ENCODE peak calls at places on chromosomes 4 and X, in six cellular contexts. One of them, this sample, is unnamed.

GRCh38 chr4:185566972-185567749 is 31.9 kb upstream of the PDLIM3 start:
- DNase-seq in IMR-90: peak; percentile 90
- DNase-seq in mesenchymal stem cell: peak; percentile 99
- DNase-seq in trophoblast cell: peak; percentile 83
- DNase-seq in neuronal stem cell: no peak
- DNase-seq in H1: no peak
- DNase-seq in this sample: no peak

GRCh38 chr4:64407000-64407399 is 2.2 kb downstream of the TECRL start:
- DNase-seq in IMR-90: no peak
- DNase-seq in trophoblast cell: no peak
- DNase-seq in H1: no peak
- DNase-seq in mesenchymal stem cell: no peak
- DNase-seq in neuronal stem cell: no peak
- DNase-seq in this sample: no peak

GRCh38 chrX:41382699-41383645 is 49.0 kb downstream of the DDX3X start:
- DNase-seq in neuronal stem cell: no peak
- DNase-seq in trophoblast cell: no peak
- DNase-seq in mesenchymal stem cell: peak; percentile 60
- DNase-seq in H1: no peak
- DNase-seq in IMR-90: peak; percentile 34
- DNase-seq in this sample: no peak

GRCh38 chr4:128427832-128428366 is 140.3 kb upstream of the PGRMC2 start:
- DNase-seq in trophoblast cell: peak; percentile 95
- DNase-seq in H1: no peak
- DNase-seq in IMR-90: peak; percentile 68
- DNase-seq in neuronal stem cell: no peak
- DNase-seq in mesenchymal stem cell: peak; percentile 41
- DNase-seq in this sample: no peak

GRCh38 chrX:41332408-41332987 is 1.5 kb upstream of the DDX3X start:
- DNase-seq in H1: no peak
- DNase-seq in mesenchymal stem cell: no peak
- DNase-seq in neuronal stem cell: no peak
- DNase-seq in trophoblast cell: no peak
- DNase-seq in IMR-90: peak; percentile 44
- DNase-seq in this sample: no peak

GRCh38 chrX:150482537-150483217 is 85.7 kb upstream of the MTM1 start:
- DNase-seq in mesenchymal stem cell: peak; percentile 85
- DNase-seq in IMR-90: peak; percentile 85
- DNase-seq in trophoblast cell: peak; percentile 50
- DNase-seq in H1: no peak
- DNase-seq in neuronal stem cell: no peak
- DNase-seq in this sample: no peak

GRCh38 chr4:15504041-15504440 is 34.4 kb downstream of the CC2D2A start:
- DNase-seq in H1: no peak
- DNase-seq in trophoblast cell: no peak
- DNase-seq in mesenchymal stem cell: peak; percentile 54
- DNase-seq in IMR-90: peak; percentile 8
- DNase-seq in neuronal stem cell: no peak
- DNase-seq in this sample: no peak

GRCh38 chrX:151779258-151779657 is 44.7 kb downstream of the CNGA2 start:
- DNase-seq in trophoblast cell: no peak
- DNase-seq in mesenchymal stem cell: no peak
- DNase-seq in IMR-90: no peak
- DNase-seq in H1: no peak
- DNase-seq in neuronal stem cell: no peak
- DNase-seq in this sample: no peak

GRCh38 chrX:37879692-37880091 is 32.3 kb upstream of the DYNLT3 start:
- DNase-seq in mesenchymal stem cell: no peak
- DNase-seq in neuronal stem cell: no peak
- DNase-seq in H1: no peak
- DNase-seq in IMR-90: no peak
- DNase-seq in trophoblast cell: no peak
- DNase-seq in this sample: no peak

GRCh38 chrX:46165411-46165810 is 379.8 kb downstream of the ZNF674 start:
- DNase-seq in mesenchymal stem cell: no peak
- DNase-seq in trophoblast cell: no peak
- DNase-seq in IMR-90: peak; percentile 16
- DNase-seq in neuronal stem cell: no peak
- DNase-seq in H1: no peak
- DNase-seq in this sample: no peak

GRCh38 chrX:123833387-123833786 is 26.5 kb upstream of the XIAP start:
- DNase-seq in neuronal stem cell: peak; percentile 37
- DNase-seq in IMR-90: peak; percentile 39
- DNase-seq in mesenchymal stem cell: peak; percentile 48
- DNase-seq in trophoblast cell: peak; percentile 59
- DNase-seq in H1: peak; percentile 5
- DNase-seq in this sample: peak; percentile 50

GRCh38 chr4:53119685-53120084 is 246.2 kb downstream of the SCFD2 start:
- DNase-seq in mesenchymal stem cell: peak; percentile 88
- DNase-seq in neuronal stem cell: peak; percentile 43
- DNase-seq in H1: no peak
- DNase-seq in IMR-90: peak; percentile 75
- DNase-seq in trophoblast cell: peak; percentile 81
- DNase-seq in this sample: peak; percentile 39

GRCh38 chr4:131258361-131258760 is 1890.7 kb upstream of the PCDH10 start:
- DNase-seq in IMR-90: no peak
- DNase-seq in mesenchymal stem cell: no peak
- DNase-seq in neuronal stem cell: no peak
- DNase-seq in trophoblast cell: no peak
- DNase-seq in H1: no peak
- DNase-seq in this sample: no peak

GRCh38 chr4:142886566-142886965 is 40.5 kb upstream of the INPP4B start:
- DNase-seq in trophoblast cell: peak; percentile 87
- DNase-seq in IMR-90: no peak
- DNase-seq in H1: no peak
- DNase-seq in mesenchymal stem cell: no peak
- DNase-seq in neuronal stem cell: no peak
- DNase-seq in this sample: no peak

GRCh38 chr4:76879731-76880364 is 18.1 kb downstream of the SOWAHB start:
- DNase-seq in H1: no peak
- DNase-seq in trophoblast cell: no peak
- DNase-seq in neuronal stem cell: no peak
- DNase-seq in mesenchymal stem cell: peak; percentile 98
- DNase-seq in IMR-90: peak; percentile 78
- DNase-seq in this sample: no peak

GRCh38 chrX:70301716-70302115 is 11.8 kb downstream of the KIF4A start:
- DNase-seq in neuronal stem cell: no peak
- DNase-seq in mesenchymal stem cell: peak; percentile 85
- DNase-seq in trophoblast cell: no peak
- DNase-seq in IMR-90: peak; percentile 52
- DNase-seq in H1: no peak
- DNase-seq in this sample: no peak

GRCh38 chr4:81378398-81378797 is 93.3 kb downstream of the RASGEF1B start:
- DNase-seq in IMR-90: no peak
- DNase-seq in trophoblast cell: no peak
- DNase-seq in mesenchymal stem cell: no peak
- DNase-seq in neuronal stem cell: no peak
- DNase-seq in H1: no peak
- DNase-seq in this sample: no peak

GRCh38 chr4:163554870-163555465 is 60.5 kb downstream of the TMA16 start:
- DNase-seq in neuronal stem cell: no peak
- DNase-seq in IMR-90: peak; percentile 32
- DNase-seq in H1: no peak
- DNase-seq in trophoblast cell: no peak
- DNase-seq in mesenchymal stem cell: peak; percentile 33
- DNase-seq in this sample: no peak

GRCh38 chr4:184510431-184510830 is 36.1 kb upstream of the IRF2 start:
- DNase-seq in H1: no peak
- DNase-seq in neuronal stem cell: no peak
- DNase-seq in mesenchymal stem cell: no peak
- DNase-seq in trophoblast cell: no peak
- DNase-seq in IMR-90: no peak
- DNase-seq in this sample: no peak

GRCh38 chr4:61204353-61204752 is 4.2 kb downstream of the ADGRL3 start:
- DNase-seq in neuronal stem cell: peak; percentile 63
- DNase-seq in mesenchymal stem cell: peak; percentile 41
- DNase-seq in trophoblast cell: peak; percentile 65
- DNase-seq in H1: no peak
- DNase-seq in IMR-90: peak; percentile 52
- DNase-seq in this sample: no peak

GRCh38 chrX:41759817-41760216 is 35.8 kb downstream of the GPR82 start:
- DNase-seq in trophoblast cell: no peak
- DNase-seq in mesenchymal stem cell: peak; percentile 36
- DNase-seq in H1: no peak
- DNase-seq in IMR-90: peak; percentile 54
- DNase-seq in neuronal stem cell: no peak
- DNase-seq in this sample: no peak

GRCh38 chrX:24478516-24478915 is 13.4 kb downstream of the PDK3 start:
- DNase-seq in IMR-90: no peak
- DNase-seq in mesenchymal stem cell: no peak
- DNase-seq in H1: no peak
- DNase-seq in trophoblast cell: no peak
- DNase-seq in neuronal stem cell: no peak
- DNase-seq in this sample: no peak

GRCh38 chrX:17732138-17732783 is 5.0 kb upstream of the SCML1 start:
- DNase-seq in neuronal stem cell: no peak
- DNase-seq in mesenchymal stem cell: no peak
- DNase-seq in trophoblast cell: no peak
- DNase-seq in IMR-90: peak; percentile 55
- DNase-seq in H1: no peak
- DNase-seq in this sample: no peak

GRCh38 chr4:187608001-187608421 is 387.6 kb upstream of the ZFP42 start:
- DNase-seq in IMR-90: peak; percentile 93
- DNase-seq in mesenchymal stem cell: peak; percentile 54
- DNase-seq in trophoblast cell: no peak
- DNase-seq in H1: no peak
- DNase-seq in neuronal stem cell: no peak
- DNase-seq in this sample: no peak

GRCh38 chr4:73245955-73246354 is 12.6 kb downstream of the ANKRD17 start:
- DNase-seq in neuronal stem cell: no peak
- DNase-seq in trophoblast cell: no peak
- DNase-seq in mesenchymal stem cell: no peak
- DNase-seq in IMR-90: no peak
- DNase-seq in H1: no peak
- DNase-seq in this sample: no peak

GRCh38 chrX:153588021-153588781 is 10.7 kb downstream of the CCNQ start:
- DNase-seq in H1: no peak
- DNase-seq in IMR-90: no peak
- DNase-seq in mesenchymal stem cell: no peak
- DNase-seq in trophoblast cell: no peak
- DNase-seq in neuronal stem cell: no peak
- DNase-seq in this sample: no peak

GRCh38 chrX:153585827-153586226 is 13.1 kb downstream of the CCNQ start:
- DNase-seq in mesenchymal stem cell: no peak
- DNase-seq in neuronal stem cell: no peak
- DNase-seq in trophoblast cell: no peak
- DNase-seq in H1: no peak
- DNase-seq in IMR-90: no peak
- DNase-seq in this sample: no peak

GRCh38 chrX:153590961-153591956 is 7.7 kb downstream of the CCNQ start:
- DNase-seq in mesenchymal stem cell: no peak
- DNase-seq in neuronal stem cell: no peak
- DNase-seq in IMR-90: no peak
- DNase-seq in trophoblast cell: no peak
- DNase-seq in H1: no peak
- DNase-seq in this sample: no peak

GRCh38 chrX:153587342-153587741 is 11.6 kb downstream of the CCNQ start:
- DNase-seq in trophoblast cell: no peak
- DNase-seq in mesenchymal stem cell: no peak
- DNase-seq in neuronal stem cell: no peak
- DNase-seq in H1: no peak
- DNase-seq in IMR-90: no peak
- DNase-seq in this sample: no peak

DNA sequence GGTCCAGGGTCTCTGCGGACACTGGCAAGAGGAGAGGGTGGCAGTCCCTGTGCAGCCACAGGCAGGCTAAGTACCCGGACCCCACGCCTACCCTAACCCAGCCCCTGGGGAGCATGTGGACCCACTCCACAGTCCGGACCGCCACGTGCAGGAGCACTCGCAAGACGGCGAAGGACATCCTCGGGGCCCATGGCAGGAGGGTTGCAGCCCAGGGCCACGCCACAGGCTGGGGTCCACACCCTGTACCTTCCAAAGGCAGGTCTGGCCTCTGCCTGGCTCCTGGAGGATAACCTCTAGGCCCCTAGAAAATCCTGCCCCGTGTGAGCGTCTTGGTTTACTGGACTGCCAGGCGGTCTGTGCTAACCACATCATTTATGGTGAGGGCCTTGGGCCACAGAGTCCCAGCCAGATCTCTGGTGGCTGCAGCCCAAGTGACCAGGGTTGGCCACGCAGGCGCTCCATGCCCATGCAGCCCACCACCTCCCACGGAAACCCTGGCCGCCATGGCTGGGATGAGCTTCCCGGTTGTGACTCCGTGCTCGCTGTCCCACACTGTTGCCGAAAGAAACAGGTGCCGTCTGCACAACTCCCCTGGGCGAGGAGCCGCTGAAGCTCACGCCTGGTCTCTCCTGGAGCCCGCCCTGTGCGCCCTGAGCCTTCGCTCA is 10.0 kb downstream of the CCNQ start:
- DNase-seq in mesenchymal stem cell: no peak
- DNase-seq in H1: no peak
- DNase-seq in trophoblast cell: no peak
- DNase-seq in neuronal stem cell: no peak
- DNase-seq in IMR-90: no peak
- DNase-seq in this sample: no peak
- H4K91ac ChIP-seq in mesenchymal stem cell: no peak overlapping the region
- H4K91ac ChIP-seq in H1: no peak overlapping the region
- H4K91ac ChIP-seq in trophoblast cell: no peak overlapping the region
- H4K91ac ChIP-seq in neuronal stem cell: no peak overlapping the region
- H4K91ac ChIP-seq in IMR-90: no peak overlapping the region
- H4K91ac ChIP-seq in this sample: no peak overlapping the region

GRCh38 chr4:44806076-44806475 is 79.7 kb upstream of the GNPDA2 start:
- DNase-seq in mesenchymal stem cell: no peak
- DNase-seq in IMR-90: no peak
- DNase-seq in trophoblast cell: no peak
- DNase-seq in neuronal stem cell: no peak
- DNase-seq in H1: no peak
- DNase-seq in this sample: no peak

GRCh38 chr4:44801384-44801783 is 75.0 kb upstream of the GNPDA2 start:
- DNase-seq in H1: no peak
- DNase-seq in IMR-90: no peak
- DNase-seq in trophoblast cell: no peak
- DNase-seq in neuronal stem cell: no peak
- DNase-seq in mesenchymal stem cell: no peak
- DNase-seq in this sample: no peak

GRCh38 chr4:44804301-44804700 is 77.9 kb upstream of the GNPDA2 start:
- DNase-seq in IMR-90: no peak
- DNase-seq in neuronal stem cell: no peak
- DNase-seq in trophoblast cell: no peak
- DNase-seq in mesenchymal stem cell: no peak
- DNase-seq in H1: no peak
- DNase-seq in this sample: no peak
- H3K9me3 ChIP-seq in IMR-90: peaks cover 2% of the 10 kb centered on the region
- H3K9me3 ChIP-seq in neuronal stem cell: no peaks in the 10 kb centered on the region
- H3K9me3 ChIP-seq in trophoblast cell: no peaks in the 10 kb centered on the region
- H3K9me3 ChIP-seq in mesenchymal stem cell: no peaks in the 10 kb centered on the region
- H3K9me3 ChIP-seq in H1: no peaks in the 10 kb centered on the region
- H3K9me3 ChIP-seq in this sample: peaks cover 5% of the 10 kb centered on the region

GRCh38 chr4:111228874-111229273 is 606.0 kb upstream of the PITX2 start:
- DNase-seq in mesenchymal stem cell: peak; percentile 16
- DNase-seq in trophoblast cell: no peak
- DNase-seq in H1: no peak
- DNase-seq in neuronal stem cell: no peak
- DNase-seq in IMR-90: peak; percentile 75
- DNase-seq in this sample: no peak
- H4K91ac ChIP-seq in mesenchymal stem cell: no peak overlapping the region
- H4K91ac ChIP-seq in trophoblast cell: no peak overlapping the region
- H4K91ac ChIP-seq in H1: no peak overlapping the region
- H4K91ac ChIP-seq in neuronal stem cell: no peak overlapping the region
- H4K91ac ChIP-seq in IMR-90: no peak overlapping the region
- H4K91ac ChIP-seq in this sample: no peak overlapping the region

GRCh38 chr4:30555778-30556177 is 164.4 kb upstream of the PCDH7 start:
- DNase-seq in mesenchymal stem cell: no peak
- DNase-seq in neuronal stem cell: no peak
- DNase-seq in trophoblast cell: no peak
- DNase-seq in H1: no peak
- DNase-seq in IMR-90: no peak
- DNase-seq in this sample: no peak
- H3K9me3 ChIP-seq in mesenchymal stem cell: no peaks in the 10 kb centered on the region
- H3K9me3 ChIP-seq in neuronal stem cell: no peaks in the 10 kb centered on the region
- H3K9me3 ChIP-seq in trophoblast cell: peaks cover 3% of the 10 kb centered on the region
- H3K9me3 ChIP-seq in H1: no peaks in the 10 kb centered on the region
- H3K9me3 ChIP-seq in IMR-90: no peaks in the 10 kb centered on the region
- H3K9me3 ChIP-seq in this sample: no peaks in the 10 kb centered on the region

This sample was measured in H9.